ENCODE peak calls at places on chromosomes 7 and 10, in five cellular contexts. U is neural progenitor cell, O is MM.1S, F is ovary, I is fibroblast of lung. B is an unnamed sample.

GRCh38 chr10:75967491-75967890 is 536.1 kb downstream of the LRMDA start:
- DNase-seq in I (peak; percentile 74), U (peak; percentile 28), F (no peak), O (no peak), B (no peak)

GRCh38 chr7:44100458-44101303 is 3.5 kb upstream of the AEBP1 start:
- DNase-seq in I (peak; percentile 89), U (no peak), O (no peak), F (peak; percentile 74), B (no peak)

GRCh38 chr7:18866359-18867036 is 250.9 kb downstream of the TWIST1 start:
- DNase-seq in O (no peak), U (no peak), F (no peak), I (peak; percentile 99), B (no peak)

GRCh38 chr10:44010873-44011602 is 362.4 kb upstream of the ZNF32 start:
- DNase-seq in F (no peak), I (peak; percentile 54), O (peak; percentile 97), U (no peak), B (no peak)

GRCh38 chr7:157412021-157412443 is 75.2 kb downstream of the DNAJB6 start:
- DNase-seq in I (peak; percentile 93), O (no peak), U (no peak), F (no peak), B (no peak)

GRCh38 chr10:62619409-62619730 is 185.2 kb upstream of the ADO start:
- DNase-seq in U (no peak), I (peak; percentile 64), O (no peak), F (no peak), B (no peak)

GRCh38 chr7:24050991-24051529 is 232.9 kb upstream of the NPY start:
- DNase-seq in U (no peak), I (no peak), O (no peak), F (no peak), B (no peak)

GRCh38 chr7:54888736-54889082 is 129.7 kb upstream of the SEC61G start:
- DNase-seq in F (no peak), U (no peak), I (no peak), O (no peak), B (no peak)

GRCh38 chr10:78328592-78329404 is 295.1 kb downstream of the RPS24 start:
- DNase-seq in U (no peak), I (no peak), F (no peak), O (no peak), B (no peak)

GRCh38 chr7:34069676-34070075 is 164.3 kb downstream of the BMPER start:
- DNase-seq in O (no peak), F (no peak), I (peak; percentile 60), U (no peak), B (no peak)

GRCh38 chr7:125927556-125927955 is 997.9 kb upstream of the POT1 start:
- DNase-seq in I (no peak), O (no peak), U (peak; percentile 9), F (no peak), B (no peak)

GRCh38 chr10:15035385-15036301 is 8.1 kb upstream of the OLAH start:
- DNase-seq in I (peak; percentile 71), O (no peak), F (no peak), U (no peak), B (peak; percentile 68)

GRCh38 chr7:55254242-55254595 is 110.9 kb upstream of the LANCL2 start:
- DNase-seq in U (no peak), F (no peak), I (no peak), O (no peak), B (no peak)

GRCh38 chr10:102811346-102811745 is 25.9 kb downstream of the CYP17A1 start:
- DNase-seq in U (no peak), O (no peak), I (no peak), F (no peak), B (no peak)
- H3K4me1 ChIP-seq in U (peaks cover 4% of the 10 kb centered on the region), O (no peaks in the 10 kb centered on the region), I (peaks cover 19% of the 10 kb centered on the region), F (peaks cover 17% of the 10 kb centered on the region), B (peaks cover 38% of the 10 kb centered on the region)

GRCh38 chr10:91220194-91220953 is at the start of gene PCGF5:
- DNase-seq in F (peak; percentile 91), O (peak; percentile 95), I (peak; percentile 86), U (peak; percentile 96), B (peak; percentile 97)
- TF ChIP-seq CTCF in F (peak; percentile 58), O (peak; percentile 15), I (peak; percentile 22), U (peak; percentile 38), B (peak; percentile 30)

GRCh38 chr7:46209611-46210170 is 288.6 kb upstream of the IGFBP3 start:
- DNase-seq in O (no peak), I (no peak), F (no peak), U (no peak), B (no peak)
- H3K4me1 ChIP-seq in O (peaks cover 27% of the 10 kb centered on the region), I (no peaks in the 10 kb centered on the region), F (no peaks in the 10 kb centered on the region), U (peaks cover 4% of the 10 kb centered on the region), B (no peaks in the 10 kb centered on the region)

GRCh38 chr7:117399820-117400422 is 27.4 kb downstream of the ASZ1 start:
- DNase-seq in I (no peak), F (no peak), O (peak; percentile 38), U (no peak), B (no peak)
- TF ChIP-seq CTCF in I (no peak), F (no peak), O (peak; percentile 66), U (peak; percentile 51), B (peak; percentile 42)

DNA sequence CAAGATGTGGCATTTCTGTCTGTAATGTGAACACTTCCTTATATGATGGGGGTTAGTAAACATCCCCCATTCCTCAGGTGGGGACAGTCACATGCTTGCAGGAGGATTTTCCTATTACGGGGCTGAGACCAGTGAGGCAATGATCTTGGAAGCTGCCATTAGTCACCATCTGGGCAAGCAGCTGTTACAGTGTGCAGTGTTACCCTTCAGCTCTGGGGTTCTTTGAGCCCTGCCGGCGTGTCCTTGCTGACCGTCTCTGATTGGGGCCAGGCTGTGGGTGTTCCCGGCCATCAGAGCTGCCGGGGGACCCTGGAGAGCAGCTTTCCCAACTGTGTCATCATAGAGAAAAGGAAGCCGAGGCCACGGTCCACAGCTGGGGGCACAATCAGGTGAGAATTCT is 126.8 kb upstream of the FAM20C start:
- DNase-seq in U (no peak), I (peak; percentile 76), F (no peak), O (no peak), B (peak; percentile 36)
- H3K4me1 ChIP-seq in U (no peaks in the 10 kb centered on the region), I (no peaks in the 10 kb centered on the region), F (no peaks in the 10 kb centered on the region), O (no peaks in the 10 kb centered on the region), B (no peaks in the 10 kb centered on the region)

DNA sequence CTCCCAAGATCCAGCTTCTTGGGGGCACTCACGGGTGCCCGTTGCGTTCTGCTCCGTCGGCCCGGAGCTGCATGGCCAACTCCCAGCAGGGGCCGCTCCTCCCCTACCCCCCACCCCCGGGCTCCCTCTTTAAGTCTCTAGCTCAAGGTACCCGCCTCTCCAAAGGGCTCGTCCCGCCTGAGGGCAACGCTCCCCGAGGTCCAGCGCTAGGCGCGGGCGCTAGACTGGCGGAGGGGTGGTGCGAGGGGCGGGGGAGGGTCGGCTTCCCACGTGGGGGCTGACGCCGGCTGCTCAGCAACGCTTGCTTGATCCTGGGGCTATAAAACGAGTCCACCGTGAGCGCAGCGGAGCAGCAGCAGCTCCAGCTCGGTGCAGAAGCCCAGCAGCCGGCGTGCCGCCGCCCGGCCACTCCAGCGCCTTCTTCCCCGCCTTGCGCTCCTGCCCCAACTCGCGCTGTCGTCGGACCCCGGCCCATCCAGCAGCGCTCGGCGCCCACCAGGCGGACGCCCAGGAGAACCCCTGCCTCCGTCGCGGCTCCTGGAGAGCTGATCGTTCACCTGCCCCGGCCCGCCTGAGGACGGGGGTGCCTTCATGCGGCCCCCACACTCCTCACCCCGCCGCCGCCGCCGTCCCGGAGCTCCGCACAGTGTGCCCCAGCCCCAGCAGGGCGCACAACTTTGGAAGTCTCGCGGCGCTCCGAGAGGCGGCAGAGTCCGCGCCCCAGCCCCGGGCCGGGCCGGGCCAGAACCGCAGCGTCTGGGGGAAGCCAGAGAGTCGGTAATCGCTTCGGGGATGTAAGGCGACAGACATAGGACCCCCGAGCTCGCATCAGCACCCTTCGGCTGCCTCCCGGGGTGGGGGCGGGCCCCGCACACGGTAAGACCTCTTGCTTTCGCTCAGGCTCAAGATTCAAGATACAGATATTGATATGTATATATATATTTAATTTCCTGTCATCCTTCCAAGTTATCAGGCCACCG is at the start of gene ADRA2A:
- DNase-seq in O (peak; percentile 52), F (peak; percentile 82), U (peak; percentile 88), I (peak; percentile 40), B (peak; percentile 72)
- TF ChIP-seq CTCF in O (no peak), F (no peak), U (no peak), I (no peak), B (no peak)